ENCODE peak calls at places on chromosomes 12 and 14, in nine cellular contexts. S is AG08395, V is NCI-H2171 treated with DMSO at 0.1 percent for 48 hours, L is posterior cingulate gyrus, U is lung microvascular endothelial cell, C is AG09309, I is MV-4-11, O is T follicular helper cell, Z is SJCRH30. N is an unnamed sample.

GRCh38 chr12:116213014-116213413 is 64.5 kb downstream of the MED13L start:
- DNase-seq in S (no peak), V (no peak), L (no peak), U (no peak), C (no peak), I (no peak), O (no peak), Z (no peak), N (no peak)

GRCh38 chr12:96402061-96402460 is 1.8 kb upstream of the CDK17 start:
- DNase-seq in S (no peak), V (no peak), L (no peak), U (no peak), C (no peak), I (no peak), O (peak), Z (peak), N (no peak)

GRCh38 chr14:21262410-21262809 is 6.8 kb downstream of the HNRNPC start:
- DNase-seq in S (no peak), V (no peak), L (no peak), U (no peak), C (no peak), I (no peak), O (no peak), Z (no peak), N (no peak)

GRCh38 chr12:99444859-99445316 is 202.7 kb upstream of the GARIN6 start:
- DNase-seq in S (peak), V (no peak), L (no peak), U (no peak), C (peak), I (no peak), O (no peak), Z (no peak), N (no peak)

GRCh38 chr14:58395815-58396626 is at the start of gene TOMM20L:
- DNase-seq in S (peak), V (peak), L (peak), U (peak), C (peak), I (peak), O (peak), Z (peak), N (peak)

GRCh38 chr12:229441-230191 is 15.7 kb upstream of the SLC6A12 start:
- DNase-seq in S (no peak), V (no peak), L (peak), U (no peak), C (no peak), I (no peak), O (no peak), Z (no peak), N (no peak)

GRCh38 chr12:56991319-56991906 is 14.9 kb downstream of the ZBTB39 start:
- DNase-seq in S (no peak), V (no peak), L (no peak), U (peak), C (no peak), I (peak), O (no peak), Z (peak), N (no peak)

GRCh38 chr12:32312049-32312670 is 87.2 kb upstream of the FGD4 start:
- DNase-seq in S (peak), V (peak), L (no peak), U (peak), C (peak), I (peak), O (no peak), Z (peak), N (peak)

GRCh38 chr12:94874086-94874985 is 129.2 kb downstream of the NDUFA12 start:
- DNase-seq in S (no peak), V (no peak), L (no peak), U (no peak), C (no peak), I (no peak), O (no peak), Z (no peak), N (no peak)

GRCh38 chr14:104246401-104247335 is 108.3 kb downstream of the KIF26A start:
- DNase-seq in S (no peak), V (no peak), L (no peak), U (no peak), C (no peak), I (no peak), O (no peak), Z (no peak), N (no peak)